ENCODE peak calls at places on chromosome X, in eight cellular contexts. One of them, this sample, is unnamed.

GRCh38 chrX:17859609-17860178 is 1.4 kb downstream of the RAI2 start:
- DNase-seq in WTC11: peak; percentile 11
- DNase-seq in endothelial cell: no peak
- DNase-seq in fibroblast of mammary gland: no peak
- DNase-seq in osteocyte: no peak
- DNase-seq in GM12865: no peak
- DNase-seq in hepatocyte: peak; percentile 17
- DNase-seq in uterus: no peak
- DNase-seq in this sample: peak; percentile 12

GRCh38 chrX:121479406-121479805 is 432.0 kb downstream of the GLUD2 start:
- DNase-seq in GM12865: no peak
- DNase-seq in hepatocyte: no peak
- DNase-seq in fibroblast of mammary gland: peak; percentile 27
- DNase-seq in endothelial cell: no peak
- DNase-seq in uterus: no peak
- DNase-seq in WTC11: no peak
- DNase-seq in osteocyte: no peak
- DNase-seq in this sample: no peak

GRCh38 chrX:13864264-13864663 is 47.4 kb upstream of the GPM6B start:
- DNase-seq in endothelial cell: no peak
- DNase-seq in hepatocyte: no peak
- DNase-seq in GM12865: no peak
- DNase-seq in osteocyte: no peak
- DNase-seq in WTC11: no peak
- DNase-seq in uterus: no peak
- DNase-seq in fibroblast of mammary gland: peak; percentile 79
- DNase-seq in this sample: no peak

GRCh38 chrX:134749651-134750450 is 91.6 kb upstream of the PLAC1 start:
- DNase-seq in fibroblast of mammary gland: no peak
- DNase-seq in WTC11: no peak
- DNase-seq in GM12865: no peak
- DNase-seq in endothelial cell: no peak
- DNase-seq in osteocyte: no peak
- DNase-seq in uterus: no peak
- DNase-seq in hepatocyte: no peak
- DNase-seq in this sample: no peak

GRCh38 chrX:94435799-94436198 is 761.8 kb downstream of the FAM133A start:
- DNase-seq in osteocyte: no peak
- DNase-seq in endothelial cell: no peak
- DNase-seq in fibroblast of mammary gland: no peak
- DNase-seq in WTC11: no peak
- DNase-seq in hepatocyte: no peak
- DNase-seq in GM12865: no peak
- DNase-seq in uterus: no peak
- DNase-seq in this sample: no peak

GRCh38 chrX:118974908-118975671 is 672 bp downstream of the LONRF3 start:
- DNase-seq in fibroblast of mammary gland: no peak
- DNase-seq in hepatocyte: peak; percentile 58
- DNase-seq in endothelial cell: peak; percentile 39
- DNase-seq in osteocyte: no peak
- DNase-seq in GM12865: peak; percentile 19
- DNase-seq in uterus: peak; percentile 31
- DNase-seq in WTC11: peak; percentile 36
- DNase-seq in this sample: peak; percentile 48

GRCh38 chrX:70979136-70979762 is 48.4 kb upstream of the SLC7A3 start:
- DNase-seq in osteocyte: no peak
- DNase-seq in WTC11: peak; percentile 10
- DNase-seq in endothelial cell: peak; percentile 4
- DNase-seq in uterus: no peak
- DNase-seq in fibroblast of mammary gland: peak; percentile 46
- DNase-seq in GM12865: peak; percentile 10
- DNase-seq in hepatocyte: peak; percentile 51
- DNase-seq in this sample: peak; percentile 1

GRCh38 chrX:7088968-7089615 is 58.4 kb upstream of the STS start:
- DNase-seq in endothelial cell: no peak
- DNase-seq in fibroblast of mammary gland: no peak
- DNase-seq in uterus: no peak
- DNase-seq in GM12865: peak; percentile 49
- DNase-seq in hepatocyte: peak; percentile 48
- DNase-seq in osteocyte: peak; percentile 42
- DNase-seq in WTC11: peak; percentile 48
- DNase-seq in this sample: peak; percentile 25

GRCh38 chrX:133402042-133402453 is 13.2 kb downstream of the GPC4 start:
- DNase-seq in GM12865: no peak
- DNase-seq in uterus: no peak
- DNase-seq in fibroblast of mammary gland: peak; percentile 82
- DNase-seq in hepatocyte: no peak
- DNase-seq in endothelial cell: no peak
- DNase-seq in WTC11: no peak
- DNase-seq in osteocyte: no peak
- DNase-seq in this sample: no peak

GRCh38 chrX:15418041-15418706 is 34.0 kb upstream of the VEGFD start:
- DNase-seq in hepatocyte: no peak
- DNase-seq in endothelial cell: no peak
- DNase-seq in uterus: no peak
- DNase-seq in WTC11: no peak
- DNase-seq in GM12865: no peak
- DNase-seq in osteocyte: no peak
- DNase-seq in fibroblast of mammary gland: peak; percentile 86
- DNase-seq in this sample: no peak

GRCh38 chrX:38206036-38206435 is 14.6 kb downstream of the SRPX start:
- DNase-seq in WTC11: no peak
- DNase-seq in GM12865: no peak
- DNase-seq in endothelial cell: no peak
- DNase-seq in uterus: no peak
- DNase-seq in osteocyte: no peak
- DNase-seq in hepatocyte: no peak
- DNase-seq in fibroblast of mammary gland: peak; percentile 84
- DNase-seq in this sample: no peak

GRCh38 chrX:50581405-50581804 is 110.8 kb upstream of the DGKK start:
- DNase-seq in fibroblast of mammary gland: no peak
- DNase-seq in endothelial cell: no peak
- DNase-seq in GM12865: no peak
- DNase-seq in uterus: no peak
- DNase-seq in osteocyte: no peak
- DNase-seq in hepatocyte: no peak
- DNase-seq in WTC11: no peak
- DNase-seq in this sample: no peak

GRCh38 chrX:83446355-83446754 is 61.7 kb upstream of the POU3F4 start:
- DNase-seq in GM12865: no peak
- DNase-seq in hepatocyte: no peak
- DNase-seq in endothelial cell: no peak
- DNase-seq in WTC11: no peak
- DNase-seq in fibroblast of mammary gland: no peak
- DNase-seq in uterus: no peak
- DNase-seq in osteocyte: no peak
- DNase-seq in this sample: no peak

GRCh38 chrX:150361777-150362351 is 1.3 kb upstream of the MAMLD1 start:
- DNase-seq in hepatocyte: peak; percentile 31
- DNase-seq in uterus: no peak
- DNase-seq in GM12865: no peak
- DNase-seq in endothelial cell: peak; percentile 3
- DNase-seq in WTC11: peak; percentile 28
- DNase-seq in osteocyte: peak; percentile 84
- DNase-seq in fibroblast of mammary gland: no peak
- DNase-seq in this sample: peak; percentile 10

GRCh38 chrX:69082753-69083150 is 82.5 kb downstream of the PJA1 start:
- DNase-seq in GM12865: no peak
- DNase-seq in uterus: no peak
- DNase-seq in endothelial cell: no peak
- DNase-seq in hepatocyte: no peak
- DNase-seq in WTC11: no peak
- DNase-seq in osteocyte: no peak
- DNase-seq in fibroblast of mammary gland: no peak
- DNase-seq in this sample: no peak

GRCh38 chrX:96685205-96686099 is 810 bp downstream of the DIAPH2 start:
- DNase-seq in WTC11: peak; percentile 12
- DNase-seq in osteocyte: no peak
- DNase-seq in hepatocyte: peak; percentile 58
- DNase-seq in endothelial cell: peak; percentile 11
- DNase-seq in GM12865: peak; percentile 58
- DNase-seq in uterus: peak; percentile 40
- DNase-seq in fibroblast of mammary gland: peak; percentile 70
- DNase-seq in this sample: peak; percentile 24

GRCh38 chrX:129600981-129601424 is 53.8 kb downstream of the APLN start:
- DNase-seq in osteocyte: no peak
- DNase-seq in hepatocyte: peak; percentile 34
- DNase-seq in endothelial cell: no peak
- DNase-seq in WTC11: no peak
- DNase-seq in uterus: no peak
- DNase-seq in fibroblast of mammary gland: peak; percentile 31
- DNase-seq in GM12865: peak; percentile 24
- DNase-seq in this sample: no peak

DNA sequence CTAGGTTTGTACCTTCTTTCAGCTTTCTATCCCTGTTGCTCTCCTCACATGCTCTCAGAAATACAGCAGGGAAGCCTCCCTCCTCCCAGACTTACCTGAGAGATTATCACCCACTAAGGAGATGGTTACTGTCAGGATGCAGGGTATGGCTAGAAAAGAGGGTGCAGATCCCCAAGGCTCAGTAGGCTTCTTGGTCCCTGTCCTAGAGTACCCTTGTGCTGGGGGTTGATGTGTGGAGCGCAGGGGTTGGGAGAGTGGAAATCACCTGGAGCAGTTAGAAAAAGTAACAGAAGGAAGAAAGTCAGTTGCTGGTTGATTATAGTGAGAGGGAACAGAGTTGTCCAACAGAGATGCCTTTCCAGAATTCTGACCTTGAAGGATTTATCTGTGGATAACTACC is 80.2 kb downstream of the CNGA2 start:
- DNase-seq in uterus: no peak
- DNase-seq in hepatocyte: no peak
- DNase-seq in endothelial cell: no peak
- DNase-seq in GM12865: no peak
- DNase-seq in osteocyte: peak; percentile 51
- DNase-seq in WTC11: no peak
- DNase-seq in fibroblast of mammary gland: no peak
- DNase-seq in this sample: no peak
- TF ChIP-seq CTCF in uterus: no peak
- TF ChIP-seq CTCF in hepatocyte: no peak
- TF ChIP-seq CTCF in endothelial cell: no peak
- TF ChIP-seq CTCF in GM12865: no peak
- TF ChIP-seq CTCF in osteocyte: no peak
- TF ChIP-seq CTCF in WTC11: no peak
- TF ChIP-seq CTCF in fibroblast of mammary gland: no peak
- TF ChIP-seq CTCF in this sample: no peak

DNA sequence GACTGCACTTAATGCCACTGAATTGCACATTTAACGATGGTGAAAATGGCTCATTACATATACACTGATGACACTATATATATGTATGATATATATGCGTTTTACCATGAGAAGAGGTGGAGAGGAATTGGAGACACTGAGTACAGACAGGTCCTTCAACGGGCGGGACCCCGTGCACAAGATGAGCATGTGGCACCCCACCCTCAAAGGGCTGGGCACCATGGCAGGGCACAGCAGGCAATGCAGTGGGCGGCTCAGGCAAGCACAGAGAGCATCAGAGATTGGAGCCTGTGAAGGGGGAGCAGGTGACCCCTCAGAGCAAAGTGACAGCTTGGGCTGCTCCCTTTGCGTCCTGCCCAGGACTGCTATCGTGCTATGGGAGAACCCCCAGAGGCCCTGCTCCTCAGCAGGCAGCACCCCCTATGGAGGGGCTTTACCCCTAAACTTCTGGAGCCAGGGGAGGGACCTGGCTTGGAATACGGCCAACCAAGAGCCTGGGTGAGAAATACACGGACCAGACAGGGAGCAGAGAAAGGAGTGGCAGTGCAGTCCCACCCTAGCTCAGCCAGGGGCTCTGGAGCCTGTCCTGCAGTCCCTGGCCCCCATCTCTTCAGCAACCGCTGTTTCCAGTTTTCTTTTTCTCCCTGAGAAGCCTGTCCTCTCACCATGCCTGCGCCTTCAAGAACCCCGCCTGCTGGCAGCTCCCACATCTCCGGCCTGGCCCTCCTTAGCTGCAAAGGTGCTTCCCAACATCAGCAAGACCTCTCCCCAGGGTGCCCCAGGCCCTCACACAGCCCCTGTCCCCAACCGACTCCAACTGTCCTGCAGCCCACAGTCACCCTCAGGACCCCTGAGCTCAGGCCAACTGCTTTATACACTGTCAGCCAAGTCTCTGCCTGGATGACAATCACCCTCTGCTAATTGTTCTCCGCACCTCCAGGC is 10.5 kb downstream of the SLC6A8 start:
- DNase-seq in fibroblast of mammary gland: no peak
- DNase-seq in WTC11: no peak
- DNase-seq in uterus: no peak
- DNase-seq in GM12865: no peak
- DNase-seq in osteocyte: no peak
- DNase-seq in hepatocyte: no peak
- DNase-seq in endothelial cell: no peak
- DNase-seq in this sample: no peak
- TF ChIP-seq CTCF in fibroblast of mammary gland: no peak
- TF ChIP-seq CTCF in WTC11: no peak
- TF ChIP-seq CTCF in uterus: no peak
- TF ChIP-seq CTCF in GM12865: no peak
- TF ChIP-seq CTCF in osteocyte: no peak
- TF ChIP-seq CTCF in hepatocyte: no peak
- TF ChIP-seq CTCF in endothelial cell: no peak
- TF ChIP-seq CTCF in this sample: no peak

DNA sequence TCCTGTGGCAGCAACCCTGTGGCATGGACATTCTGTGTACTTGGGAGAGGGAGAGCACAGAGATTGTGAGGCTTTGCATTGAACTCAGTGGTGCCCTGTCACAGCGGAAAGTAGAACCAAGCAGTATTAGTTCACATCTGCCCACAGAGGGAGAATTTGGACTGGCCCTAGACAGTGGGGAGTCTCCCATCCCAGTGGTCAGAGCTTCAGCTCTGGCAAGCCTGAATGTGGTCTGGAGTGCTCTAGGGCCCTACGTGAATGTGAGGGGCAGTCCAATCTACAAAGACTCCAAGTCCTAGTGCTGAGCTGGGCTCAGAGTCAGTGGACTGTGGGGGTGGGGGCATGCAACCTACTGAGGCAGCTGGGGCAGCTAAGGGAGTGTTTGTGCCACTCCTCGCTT is 34.8 kb downstream of the ZIC3 start:
- DNase-seq in osteocyte: no peak
- DNase-seq in fibroblast of mammary gland: no peak
- DNase-seq in hepatocyte: no peak
- DNase-seq in endothelial cell: no peak
- DNase-seq in GM12865: no peak
- DNase-seq in uterus: no peak
- DNase-seq in WTC11: no peak
- DNase-seq in this sample: no peak
- TF ChIP-seq CTCF in osteocyte: no peak
- TF ChIP-seq CTCF in fibroblast of mammary gland: no peak
- TF ChIP-seq CTCF in hepatocyte: no peak
- TF ChIP-seq CTCF in endothelial cell: no peak
- TF ChIP-seq CTCF in GM12865: no peak
- TF ChIP-seq CTCF in uterus: no peak
- TF ChIP-seq CTCF in WTC11: no peak
- TF ChIP-seq CTCF in this sample: no peak

DNA sequence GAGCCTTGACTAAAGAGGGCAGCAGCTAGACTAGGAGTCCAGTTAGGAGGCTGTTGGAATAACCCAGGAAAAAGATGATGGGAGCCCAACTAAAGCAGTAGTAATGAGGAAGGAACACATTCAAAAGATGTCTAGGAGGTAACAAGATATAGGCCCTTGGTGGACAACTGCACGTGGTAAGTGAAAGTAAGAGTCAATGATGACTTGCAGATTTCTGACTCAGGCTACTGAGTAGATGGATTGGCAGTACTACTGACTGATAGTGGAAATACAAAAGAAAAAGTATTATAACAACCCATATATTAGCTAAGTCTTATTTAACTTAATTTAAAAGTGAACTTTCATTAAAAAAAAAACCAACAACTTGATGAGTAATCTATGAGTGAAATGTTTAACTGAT is 74.0 kb downstream of the PAK3 start:
- DNase-seq in osteocyte: no peak
- DNase-seq in fibroblast of mammary gland: peak; percentile 67
- DNase-seq in GM12865: no peak
- DNase-seq in endothelial cell: no peak
- DNase-seq in WTC11: no peak
- DNase-seq in uterus: no peak
- DNase-seq in hepatocyte: no peak
- DNase-seq in this sample: no peak
- TF ChIP-seq CTCF in osteocyte: no peak
- TF ChIP-seq CTCF in fibroblast of mammary gland: no peak
- TF ChIP-seq CTCF in GM12865: no peak
- TF ChIP-seq CTCF in endothelial cell: no peak
- TF ChIP-seq CTCF in WTC11: no peak
- TF ChIP-seq CTCF in uterus: no peak
- TF ChIP-seq CTCF in hepatocyte: no peak
- TF ChIP-seq CTCF in this sample: no peak

This sample was measured in Calu3.